ENCODE peak calls at places on chromosomes 2 and 18, in six cellular contexts. T is K562, U is breast epithelium, A is sigmoid colon, K is prostate gland, S is endothelial cell of umbilical vein. W is an unnamed sample.

GRCh38 chr2:28684142-28684858 is 67.3 kb upstream of the PPP1CB start:
- DNase-seq in T (peak), U (no peak), A (no peak), K (no peak), S (no peak), W (no peak)

GRCh38 chr2:158718851-158719250 is 76.3 kb upstream of the DAPL1 start:
- DNase-seq in T (no peak), U (no peak), A (no peak), K (no peak), S (peak), W (no peak)

GRCh38 chr2:172461591-172462392 is 34.4 kb downstream of the ITGA6 start:
- DNase-seq in T (peak), U (peak), A (no peak), K (peak), S (peak), W (peak)

GRCh38 chr2:98749053-98749450 is 18.1 kb upstream of the MGAT4A start:
- DNase-seq in T (no peak), U (no peak), A (no peak), K (no peak), S (no peak), W (peak)

GRCh38 chr2:207767461-207768167 is 2.1 kb downstream of the FZD5 start:
- DNase-seq in T (no peak), U (no peak), A (peak), K (peak), S (peak), W (peak)

GRCh38 chr2:133812826-133813617 is 244.8 kb upstream of the NCKAP5 start:
- DNase-seq in T (no peak), U (no peak), A (no peak), K (no peak), S (peak), W (no peak)

GRCh38 chr2:229713371-229714079 is 830 bp downstream of the DNER start:
- DNase-seq in T (no peak), U (no peak), A (no peak), K (no peak), S (no peak), W (no peak)

GRCh38 chr18:60070631-60071030 is 170.8 kb downstream of the PMAIP1 start:
- DNase-seq in T (no peak), U (no peak), A (no peak), K (no peak), S (no peak), W (no peak)

GRCh38 chr18:30957086-30957485 is 85.5 kb downstream of the DSC3 start:
- DNase-seq in T (no peak), U (no peak), A (no peak), K (no peak), S (no peak), W (no peak)

GRCh38 chr2:111213877-111214276 is 93.2 kb downstream of the BCL2L11 start:
- DNase-seq in T (no peak), U (no peak), A (no peak), K (no peak), S (no peak), W (no peak)

GRCh38 chr2:227482638-227483340 is 10.8 kb downstream of the AGFG1 start:
- DNase-seq in T (no peak), U (no peak), A (no peak), K (no peak), S (no peak), W (no peak)

GRCh38 chr2:227479865-227480475 is 8.0 kb downstream of the AGFG1 start:
- DNase-seq in T (peak), U (no peak), A (no peak), K (no peak), S (peak), W (no peak)

GRCh38 chr2:227485429-227485828 is 13.5 kb downstream of the AGFG1 start:
- DNase-seq in T (no peak), U (no peak), A (no peak), K (no peak), S (no peak), W (no peak)

GRCh38 chr2:227477291-227477690 is 5.3 kb downstream of the AGFG1 start:
- DNase-seq in T (no peak), U (no peak), A (no peak), K (no peak), S (no peak), W (no peak)

GRCh38 chr2:227480528-227480927 is 8.6 kb downstream of the AGFG1 start:
- DNase-seq in T (no peak), U (no peak), A (no peak), K (no peak), S (no peak), W (no peak)
- H3K4me3 ChIP-seq in T (no peak), U (no peak), A (no peak), K (no peak), S (no peak), W (no peak)

DNA sequence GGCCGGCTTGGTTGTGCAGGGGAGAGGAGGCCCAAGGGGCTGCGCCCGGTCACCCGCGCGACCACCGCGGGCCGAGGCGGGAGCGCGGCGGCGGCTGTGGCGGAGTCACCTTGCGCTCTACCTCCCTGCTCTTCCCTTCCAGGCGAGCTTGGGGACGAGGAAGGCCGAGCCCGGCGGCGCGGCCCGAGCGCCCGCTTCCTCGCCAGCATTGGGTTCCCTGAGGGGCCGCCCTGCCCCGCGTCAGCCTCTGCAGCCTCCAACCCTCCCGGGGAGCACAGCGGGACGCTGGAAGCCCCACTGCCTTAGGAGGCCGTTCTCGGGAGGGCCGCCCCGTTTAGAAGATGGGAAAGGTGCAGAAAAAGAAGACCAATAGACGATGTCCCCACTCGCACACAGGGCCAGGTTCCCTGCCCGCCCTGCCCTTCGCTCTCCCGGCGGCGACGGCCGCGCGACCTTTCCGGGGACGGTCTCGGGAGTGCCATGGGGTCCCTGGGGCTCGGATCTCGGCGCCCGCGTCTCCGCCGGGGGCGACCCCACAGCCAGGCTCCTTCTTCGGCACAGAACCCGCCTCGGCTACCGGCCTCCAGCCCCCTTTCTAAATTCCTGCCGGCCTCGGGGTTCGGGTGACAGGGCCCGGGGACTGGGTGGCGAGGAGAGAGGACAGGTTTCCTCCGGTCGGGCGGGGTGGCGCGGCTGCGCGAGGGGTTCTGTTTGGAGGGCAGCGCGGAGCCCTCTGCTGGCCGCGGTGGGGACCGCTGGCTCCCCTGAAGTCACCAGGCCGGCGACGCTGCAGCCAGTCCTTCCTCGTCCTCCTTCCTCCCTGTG is 85.5 kb downstream of the HS6ST1 start:
- DNase-seq in T (peak), U (peak), A (peak), K (peak), S (peak), W (peak)
- TF ChIP-seq POLR2AphosphoS5 in T (no peak), U (no peak), A (no peak), K (peak), S (peak), W (peak)

GRCh38 chr18:55095579-55095978 is 136.3 kb upstream of the CCDC68 start:
- DNase-seq in T (no peak), U (no peak), A (no peak), K (no peak), S (no peak), W (no peak)

GRCh38 chr18:55096261-55097026 is 137.2 kb upstream of the CCDC68 start:
- DNase-seq in T (no peak), U (no peak), A (no peak), K (no peak), S (peak), W (peak)

GRCh38 chr18:55093808-55094207 is 134.5 kb upstream of the CCDC68 start:
- DNase-seq in T (no peak), U (no peak), A (no peak), K (no peak), S (no peak), W (no peak)

GRCh38 chr18:55100817-55101457 is 141.7 kb upstream of the CCDC68 start:
- DNase-seq in T (no peak), U (no peak), A (no peak), K (no peak), S (peak), W (no peak)

DNA sequence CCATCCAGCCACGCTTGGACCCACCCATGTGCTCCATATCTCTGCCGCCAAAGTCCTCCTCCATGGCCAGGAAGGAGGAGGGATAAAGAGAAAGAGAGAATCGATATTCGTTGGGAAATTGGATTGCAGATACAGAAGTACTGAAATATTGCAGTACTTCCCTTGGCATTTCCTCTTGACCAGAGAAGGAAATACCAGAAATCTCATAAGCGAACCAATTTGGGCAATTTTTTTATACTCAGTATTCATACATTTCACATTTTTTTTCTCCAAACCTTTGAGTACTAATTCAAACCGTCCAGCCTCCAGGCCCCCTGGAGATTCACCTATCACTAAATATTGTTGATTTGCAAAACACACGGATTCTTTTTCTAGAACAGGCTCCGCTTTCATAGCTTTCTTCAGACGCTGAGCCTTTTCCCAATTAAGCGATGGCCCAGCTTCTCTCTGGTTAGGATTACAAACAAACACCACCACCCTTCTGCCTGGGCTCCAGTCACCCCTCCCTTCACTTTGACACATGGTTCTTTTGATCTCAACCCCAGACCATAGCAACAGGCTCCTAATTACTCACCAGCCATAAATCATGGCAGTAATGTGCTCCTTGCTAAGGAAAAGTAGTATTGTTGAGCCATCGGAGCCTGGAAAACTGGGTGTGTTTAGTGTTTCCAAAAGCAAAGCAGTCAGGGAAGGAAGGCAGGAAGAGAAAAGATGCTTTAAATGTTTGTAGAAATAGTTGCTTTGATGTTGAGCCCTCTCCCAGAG is 138.3 kb upstream of the CCDC68 start:
- DNase-seq in T (no peak), U (no peak), A (no peak), K (no peak), S (peak), W (no peak)
- H3K4me3 ChIP-seq in T (no peak), U (no peak), A (no peak), K (no peak), S (no peak), W (no peak)

GRCh38 chr18:3455090-3455640 is 5.2 kb downstream of the TGIF1 start:
- DNase-seq in T (no peak), U (no peak), A (no peak), K (no peak), S (no peak), W (no peak)

GRCh38 chr18:3451989-3452749 is 2.2 kb downstream of the TGIF1 start:
- DNase-seq in T (peak), U (peak), A (peak), K (peak), S (peak), W (peak)

GRCh38 chr18:3452750-3453539 is 3.0 kb downstream of the TGIF1 start:
- DNase-seq in T (no peak), U (no peak), A (no peak), K (no peak), S (peak), W (peak)

GRCh38 chr18:3454365-3455089 is 4.6 kb downstream of the TGIF1 start:
- DNase-seq in T (peak), U (no peak), A (no peak), K (peak), S (peak), W (peak)

DNA sequence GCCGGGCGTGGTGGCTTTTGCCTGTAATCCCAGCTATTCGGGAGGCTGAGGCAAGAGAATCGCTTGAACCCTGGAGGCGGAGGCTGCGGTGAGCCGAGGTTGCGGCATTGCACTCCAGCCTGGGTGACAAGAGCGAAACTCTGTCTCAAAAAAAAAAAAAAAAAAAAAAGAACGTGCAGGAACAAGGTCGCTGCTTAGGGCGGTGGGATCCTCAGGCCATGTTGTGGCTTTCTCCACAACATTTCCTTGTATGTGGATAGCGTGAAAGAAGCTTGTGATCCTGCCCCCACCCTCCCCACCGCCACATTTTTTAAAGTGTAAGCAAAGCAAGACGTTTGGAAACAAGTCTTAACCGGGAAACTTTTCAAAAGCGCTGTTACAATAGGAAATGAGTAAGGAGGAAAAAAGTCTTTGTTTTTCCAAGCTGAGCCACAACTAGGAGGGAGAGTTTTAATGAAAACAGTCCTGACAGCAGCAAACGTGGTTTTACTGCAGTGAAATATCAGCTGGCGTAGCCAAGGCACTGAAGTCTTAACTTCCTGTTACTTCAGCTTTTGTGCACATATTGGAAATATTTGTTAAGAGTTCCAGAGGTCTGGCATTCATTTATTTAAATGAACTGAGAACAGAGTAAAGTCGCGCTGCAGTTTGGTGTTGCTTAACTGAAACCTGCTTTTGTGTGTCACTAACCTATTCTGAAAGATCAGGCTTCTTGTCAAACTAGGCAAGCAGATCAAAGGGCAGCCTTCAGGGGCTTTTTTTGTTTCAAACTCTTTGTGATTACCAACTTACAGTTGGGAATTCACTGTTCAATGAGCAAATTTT is 3.8 kb downstream of the TGIF1 start:
- DNase-seq in T (no peak), U (peak), A (peak), K (peak), S (peak), W (peak)
- TF ChIP-seq POLR2AphosphoS5 in T (no peak), U (peak), A (peak), K (peak), S (peak), W (peak)

GRCh38 chr2:44952806-44953685 is 11.5 kb downstream of the SIX3 start:
- DNase-seq in T (no peak), U (no peak), A (no peak), K (no peak), S (peak), W (no peak)
- H3K4me3 ChIP-seq in T (no peak), U (peak), A (peak), K (no peak), S (peak), W (peak)

DNA sequence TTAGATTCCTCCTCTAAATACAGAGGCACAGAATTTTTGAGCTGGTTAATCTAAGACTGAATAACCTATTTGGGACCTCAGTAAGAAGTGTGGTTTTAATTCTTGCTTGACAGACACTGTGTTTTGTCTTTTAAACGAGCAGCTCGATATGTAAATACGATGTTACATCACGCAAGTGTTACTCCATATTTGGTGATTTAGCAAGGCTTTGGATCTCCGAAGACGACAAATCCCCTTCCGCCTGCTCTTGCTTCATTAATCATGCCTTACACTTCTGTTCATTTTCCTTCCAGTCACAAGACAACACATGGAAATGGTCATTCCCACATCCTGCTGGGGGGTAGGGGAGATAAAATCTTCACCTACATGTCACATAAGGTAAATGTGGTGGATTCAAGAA is 9.4 kb downstream of the BCL11A start:
- DNase-seq in T (no peak), U (no peak), A (peak), K (peak), S (no peak), W (no peak)
- TF ChIP-seq POLR2AphosphoS5 in T (no peak), U (no peak), A (peak), K (peak), S (no peak), W (peak)

DNA sequence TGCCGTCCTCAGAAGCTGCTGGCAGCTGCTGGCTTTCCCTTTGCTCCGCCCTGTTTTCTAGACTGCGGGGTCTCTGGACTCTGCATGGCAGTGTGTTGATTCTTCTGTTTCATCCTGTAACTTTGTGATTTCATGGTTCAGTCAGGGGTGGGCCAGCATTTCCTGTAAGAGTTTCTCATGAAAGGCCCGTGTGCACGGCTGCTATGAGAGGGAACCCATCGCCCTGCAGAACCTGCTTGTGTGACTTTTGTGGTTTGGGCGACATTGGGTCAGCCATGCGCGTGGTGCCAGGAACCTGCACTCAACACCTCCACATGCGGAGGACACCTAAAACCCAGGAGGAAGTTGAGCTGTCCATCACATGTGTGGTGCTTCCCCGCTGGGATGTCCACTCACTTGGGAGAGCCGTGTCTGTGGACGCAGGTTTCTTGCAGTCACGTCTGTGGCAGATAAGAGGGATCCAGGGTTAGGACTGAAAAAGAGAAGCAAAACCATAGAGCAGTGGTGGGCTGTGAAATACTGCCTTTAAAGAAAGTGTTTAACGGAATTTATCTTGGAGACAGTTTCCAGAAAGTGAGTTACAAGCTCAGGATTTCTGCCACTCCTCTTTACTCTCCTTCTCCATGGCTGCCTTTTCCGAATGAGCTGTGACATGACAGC is 167.3 kb upstream of the ALKAL2 start:
- DNase-seq in T (no peak), U (no peak), A (no peak), K (no peak), S (no peak), W (no peak)
- H3K4me3 ChIP-seq in T (no peak), U (no peak), A (no peak), K (no peak), S (no peak), W (no peak)

GRCh38 chr2:217837001-217837491 is 165.7 kb downstream of the TNS1 start:
- DNase-seq in T (peak), U (peak), A (peak), K (peak), S (no peak), W (peak)
- TF ChIP-seq POLR2AphosphoS5 in T (no peak), U (peak), A (peak), K (no peak), S (no peak), W (peak)

GRCh38 chr2:11698009-11698922 is 28.3 kb upstream of the NTSR2 start:
- DNase-seq in T (no peak), U (no peak), A (peak), K (no peak), S (no peak), W (peak)
- H3K4me3 ChIP-seq in T (no peak), U (no peak), A (no peak), K (no peak), S (no peak), W (no peak)

W was measured in transverse colon.